ENCODE peak calls at places on chromosomes 16 and 17, in ten cellular contexts. L, H, Z, S, J, U, R, E, T and Y are unnamed samples. For H3K4me1, the result is how much of the 10 kb centered on the place peaks cover.

GRCh38 chr17:39224778-39225307 is 902 bp downstream of the STAC2 start:
- DNase-seq in L (no peak), H (no peak), Z (no peak), S (no peak), J (no peak), U (no peak), R (no peak), E (no peak), T (no peak), Y (no peak)

GRCh38 chr16:85462405-85463227 is 150.5 kb upstream of the GSE1 start:
- DNase-seq in L (no peak), H (peak), Z (peak), S (peak), J (no peak), U (no peak), R (peak), E (peak), T (no peak), Y (peak)

GRCh38 chr16:3076577-3076976 is 11.1 kb downstream of the IL32 start:
- DNase-seq in L (no peak), H (no peak), Z (no peak), S (no peak), J (no peak), U (no peak), R (no peak), E (no peak), T (no peak), Y (no peak)

GRCh38 chr16:4664538-4665418 is 28.6 kb upstream of the NUDT16L1 start:
- DNase-seq in L (peak), H (peak), Z (peak), S (peak), J (peak), U (no peak), R (peak), E (peak), T (no peak), Y (no peak)

GRCh38 chr17:73613947-73614655 is 30.1 kb downstream of the SDK2 start:
- DNase-seq in L (no peak), H (no peak), Z (no peak), S (no peak), J (no peak), U (no peak), R (no peak), E (no peak), T (no peak), Y (peak)

GRCh38 chr17:56834380-56835258 is 668 bp downstream of the DGKE start:
- DNase-seq in L (peak), H (peak), Z (peak), S (peak), J (peak), U (peak), R (peak), E (peak), T (no peak), Y (peak)

GRCh38 chr16:69890114-69890890 is 60.8 kb upstream of the CLEC18A start:
- DNase-seq in L (peak), H (peak), Z (peak), S (peak), J (no peak), U (peak), R (peak), E (peak), T (peak), Y (peak)

GRCh38 chr17:70261170-70261569 is 91.8 kb downstream of the KCNJ2 start:
- DNase-seq in L (no peak), H (no peak), Z (no peak), S (no peak), J (no peak), U (no peak), R (no peak), E (no peak), T (no peak), Y (no peak)

GRCh38 chr16:85777583-85778310 is 21.6 kb downstream of the EMC8 start:
- DNase-seq in L (no peak), H (no peak), Z (no peak), S (no peak), J (no peak), U (peak), R (no peak), E (no peak), T (no peak), Y (peak)

GRCh38 chr16:28981517-28981916 is 3.3 kb upstream of the LAT start:
- DNase-seq in L (no peak), H (no peak), Z (no peak), S (no peak), J (peak), U (no peak), R (no peak), E (no peak), T (no peak), Y (peak)

GRCh38 chr17:72467841-72468653 is 347.2 kb downstream of the SOX9 start:
- DNase-seq in L (peak), H (peak), Z (peak), S (no peak), J (no peak), U (no peak), R (peak), E (peak), T (peak), Y (peak)

GRCh38 chr17:72474243-72474642 is 353.4 kb downstream of the SOX9 start:
- DNase-seq in L (no peak), H (no peak), Z (no peak), S (no peak), J (no peak), U (no peak), R (no peak), E (no peak), T (no peak), Y (no peak)

GRCh38 chr17:72472116-72472515 is 351.3 kb downstream of the SOX9 start:
- DNase-seq in L (no peak), H (no peak), Z (no peak), S (no peak), J (no peak), U (no peak), R (no peak), E (no peak), T (no peak), Y (no peak)

GRCh38 chr17:72470338-72471133 is 349.7 kb downstream of the SOX9 start:
- DNase-seq in L (no peak), H (no peak), Z (no peak), S (no peak), J (no peak), U (no peak), R (no peak), E (no peak), T (no peak), Y (no peak)

GRCh38 chr17:72471296-72471695 is 350.5 kb downstream of the SOX9 start:
- DNase-seq in L (no peak), H (no peak), Z (no peak), S (no peak), J (no peak), U (no peak), R (no peak), E (no peak), T (no peak), Y (no peak)
- H3K4me1 ChIP-seq in L (under half), H (under half), Z (under half), S (under half), J (half or more), U (under half), R (under half), E (under half), T (under half), Y (under half)

DNA sequence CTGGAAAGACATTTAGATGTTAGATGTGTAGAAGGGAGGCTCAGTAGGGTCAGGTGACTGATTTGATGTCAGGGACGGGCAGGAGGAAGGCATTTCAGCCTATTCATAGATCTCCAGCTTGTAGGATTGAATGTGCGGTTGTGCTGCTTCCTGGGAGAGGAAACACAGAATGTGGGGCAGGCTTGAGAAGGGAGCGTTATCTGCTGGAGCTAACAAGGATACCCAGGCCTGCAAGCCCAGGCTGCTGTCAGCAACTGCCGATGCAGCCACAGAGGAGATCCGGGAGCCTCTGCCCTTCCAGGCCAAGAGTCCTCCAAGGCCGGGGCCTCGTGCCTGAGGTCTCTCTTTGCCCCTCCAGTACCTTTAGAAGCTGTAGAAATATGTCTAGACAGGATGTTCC is 205.6 kb downstream of the SPECC1 start:
- DNase-seq in L (no peak), H (no peak), Z (no peak), S (no peak), J (no peak), U (no peak), R (no peak), E (no peak), T (no peak), Y (no peak)
- H3K27ac ChIP-seq in L (no peak), H (no peak), Z (no peak), S (no peak), J (peak), U (no peak), R (peak), E (no peak), T (no peak), Y (no peak)

GRCh38 chr17:1636732-1637285 is 8.2 kb upstream of the SLC43A2 start:
- DNase-seq in L (no peak), H (no peak), Z (no peak), S (no peak), J (no peak), U (no peak), R (no peak), E (no peak), T (no peak), Y (no peak)

GRCh38 chr17:1638171-1638583 is 7.4 kb downstream of the SCARF1 start:
- DNase-seq in L (no peak), H (no peak), Z (no peak), S (no peak), J (no peak), U (no peak), R (no peak), E (no peak), T (no peak), Y (no peak)

GRCh38 chr17:1635675-1636465 is 7.2 kb upstream of the SLC43A2 start:
- DNase-seq in L (no peak), H (no peak), Z (no peak), S (no peak), J (no peak), U (no peak), R (no peak), E (no peak), T (no peak), Y (no peak)

GRCh38 chr17:1638624-1639300 is 6.8 kb downstream of the SCARF1 start:
- DNase-seq in L (no peak), H (no peak), Z (no peak), S (no peak), J (no peak), U (no peak), R (no peak), E (no peak), T (no peak), Y (no peak)

DNA sequence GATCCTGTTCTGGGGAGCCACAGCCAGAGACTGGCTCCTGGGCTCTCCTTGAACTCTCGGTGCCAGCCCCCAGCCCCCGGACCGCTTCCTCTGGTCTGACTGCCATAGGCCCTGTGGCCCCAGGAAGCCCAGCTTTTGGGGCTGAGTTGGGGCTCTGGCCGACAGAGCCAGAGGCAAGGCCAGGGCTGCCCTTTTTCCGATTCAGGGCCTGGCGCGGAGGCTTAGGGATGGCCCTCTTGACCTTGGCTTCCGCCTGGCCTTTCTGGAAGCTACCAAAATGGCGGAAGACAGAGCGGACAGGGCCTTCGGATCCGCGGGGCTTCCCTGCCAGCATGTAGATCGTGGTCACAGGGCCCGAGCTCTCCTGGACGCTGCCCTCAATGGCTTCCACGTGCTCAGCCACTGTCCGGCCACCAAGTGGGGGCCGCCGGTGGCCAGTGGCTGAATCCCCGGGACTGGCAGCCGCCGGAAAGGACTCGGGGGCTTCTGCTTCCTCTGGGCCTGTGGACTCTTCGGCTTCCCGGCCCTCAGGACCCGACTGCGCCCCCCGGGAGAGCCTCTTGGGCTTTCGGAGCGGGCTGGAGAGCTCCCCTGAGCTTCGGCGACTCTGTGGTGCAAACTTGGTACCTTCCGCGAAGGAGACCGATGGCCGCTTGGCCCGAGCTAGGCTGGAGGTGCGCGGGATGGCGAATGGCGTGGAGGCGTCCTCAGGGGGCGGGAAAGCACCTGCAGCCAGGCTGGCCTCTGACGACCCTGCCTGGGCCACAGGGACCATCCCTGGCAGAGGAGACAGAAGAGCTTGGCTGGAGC is 6.4 kb upstream of the SLC43A2 start:
- DNase-seq in L (no peak), H (no peak), Z (no peak), S (no peak), J (no peak), U (no peak), R (no peak), E (no peak), T (no peak), Y (no peak)
- H3K4me3 ChIP-seq in L (no peak), H (no peak), Z (no peak), S (no peak), J (no peak), U (no peak), R (peak), E (no peak), T (no peak), Y (no peak)

DNA sequence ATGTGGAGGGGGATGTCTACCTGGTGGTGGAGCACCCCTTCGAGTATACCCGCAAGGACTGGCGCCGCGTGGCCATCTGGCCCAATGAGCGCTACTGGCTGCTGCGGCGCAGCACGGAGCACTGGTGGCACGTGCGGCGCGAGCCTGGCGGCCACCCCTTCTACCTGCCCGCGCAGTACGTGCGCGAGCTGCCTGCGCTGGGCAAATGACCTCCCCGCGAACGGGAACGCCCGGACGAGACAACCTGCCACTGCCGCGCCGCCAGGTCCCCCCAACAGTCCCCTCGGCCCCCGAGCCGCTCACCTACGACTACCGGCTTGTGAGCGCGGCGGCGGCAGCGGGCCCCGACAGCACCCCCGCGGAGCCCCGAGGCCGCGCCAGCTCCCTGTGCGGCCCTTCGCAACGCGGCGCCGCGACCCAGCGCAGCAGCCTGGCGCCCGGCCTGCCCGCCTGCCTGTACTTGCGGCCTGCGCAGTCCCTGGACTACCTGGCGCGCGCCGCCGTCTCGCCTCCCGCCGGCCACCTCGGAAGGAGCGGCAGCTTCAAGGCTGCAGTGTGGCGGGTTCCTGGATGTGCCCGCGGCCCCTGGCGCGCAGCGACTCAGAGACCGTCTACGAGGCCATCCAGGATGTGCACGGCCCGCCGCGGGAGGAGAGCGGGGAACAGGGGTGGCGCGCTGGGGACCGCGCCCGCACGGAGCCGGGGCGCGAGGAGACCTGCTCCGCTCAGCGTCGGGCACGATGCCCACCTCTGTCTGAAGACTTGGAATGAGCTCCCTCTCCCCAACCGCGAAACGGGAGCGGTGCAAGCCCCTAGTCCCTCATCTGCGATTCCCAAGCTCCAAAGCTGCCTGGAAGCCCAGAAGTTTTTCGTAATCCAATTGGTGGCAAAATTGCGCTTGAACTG is 48.7 kb upstream of the AMZ2 start:
- DNase-seq in L (no peak), H (no peak), Z (no peak), S (no peak), J (peak), U (no peak), R (no peak), E (no peak), T (no peak), Y (no peak)
- H3K4me1 ChIP-seq in L (half or more), H (under half), Z (half or more), S (under half), J (under half), U (under half), R (under half), E (half or more), T (under half), Y (under half)

GRCh38 chr17:76732734-76733617 is 4.2 kb downstream of the SRSF2 start:
- DNase-seq in L (no peak), H (no peak), Z (no peak), S (no peak), J (no peak), U (no peak), R (no peak), E (no peak), T (no peak), Y (no peak)

GRCh38 chr17:76735586-76736348 is 1.4 kb downstream of the SRSF2 start:
- DNase-seq in L (no peak), H (no peak), Z (no peak), S (no peak), J (no peak), U (no peak), R (no peak), E (no peak), T (no peak), Y (peak)

GRCh38 chr17:76735006-76735405 is 2.1 kb downstream of the SRSF2 start:
- DNase-seq in L (no peak), H (no peak), Z (no peak), S (no peak), J (peak), U (peak), R (no peak), E (no peak), T (no peak), Y (no peak)

GRCh38 chr17:76734080-76734840 is 2.9 kb downstream of the SRSF2 start:
- DNase-seq in L (no peak), H (no peak), Z (no peak), S (no peak), J (peak), U (peak), R (no peak), E (no peak), T (no peak), Y (no peak)

GRCh38 chr17:76733618-76733957 is 3.5 kb downstream of the SRSF2 start:
- DNase-seq in L (no peak), H (no peak), Z (no peak), S (no peak), J (no peak), U (no peak), R (no peak), E (no peak), T (no peak), Y (no peak)
- H3K27ac ChIP-seq in L (no peak), H (peak), Z (peak), S (no peak), J (no peak), U (no peak), R (no peak), E (peak), T (no peak), Y (no peak)

DNA sequence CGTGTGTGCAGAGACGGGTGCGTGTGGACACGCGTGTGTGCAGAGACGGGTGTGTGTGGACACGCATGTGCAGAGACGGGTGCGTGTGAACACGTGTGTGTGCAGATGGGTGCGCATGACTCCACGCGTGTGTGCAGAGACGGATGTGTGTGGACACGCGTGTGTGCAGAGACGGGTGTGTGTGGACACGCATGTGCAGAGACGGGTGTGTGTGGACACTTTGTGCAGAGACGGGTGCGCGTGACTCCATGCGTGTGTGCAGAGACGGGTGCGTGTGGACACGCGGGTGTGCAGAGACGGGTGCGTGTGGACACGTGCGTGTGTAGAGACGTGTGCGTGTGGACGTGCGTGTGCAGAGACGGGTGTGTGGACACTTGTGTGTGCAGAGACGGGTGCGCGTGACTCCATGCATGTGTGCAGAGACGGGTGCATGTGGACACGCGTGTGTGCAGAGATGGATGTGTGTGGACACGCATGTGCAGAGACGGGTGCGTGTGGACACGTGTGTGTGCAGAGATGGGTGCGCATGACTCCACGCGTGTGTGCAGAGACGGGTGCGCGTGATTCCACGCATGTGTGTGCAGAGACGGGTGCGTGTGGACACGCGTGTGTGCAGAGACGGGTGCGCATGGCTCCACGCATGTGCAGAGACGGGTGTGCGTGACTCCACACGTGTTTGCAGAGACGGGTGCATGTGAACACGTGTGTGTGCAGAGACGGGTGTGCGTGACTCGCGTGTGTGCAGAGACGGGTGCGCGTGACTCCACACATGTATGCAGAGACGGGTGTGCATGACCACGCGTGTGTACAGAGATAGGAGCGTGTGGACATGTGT is 1.6 kb upstream of the CD7 start:
- DNase-seq in L (no peak), H (no peak), Z (no peak), S (no peak), J (no peak), U (no peak), R (no peak), E (no peak), T (no peak), Y (no peak)
- H3K4me3 ChIP-seq in L (no peak), H (no peak), Z (no peak), S (no peak), J (no peak), U (no peak), R (no peak), E (no peak), T (no peak), Y (no peak)

GRCh38 chr17:77288115-77288619 is 147.4 kb downstream of the SEC14L1 start:
- DNase-seq in L (no peak), H (no peak), Z (no peak), S (no peak), J (peak), U (no peak), R (no peak), E (no peak), T (no peak), Y (no peak)

GRCh38 chr17:77285594-77286390 is 145.0 kb downstream of the SEC14L1 start:
- DNase-seq in L (peak), H (no peak), Z (peak), S (no peak), J (peak), U (peak), R (no peak), E (peak), T (no peak), Y (peak)

GRCh38 chr17:77287432-77288068 is 146.8 kb downstream of the SEC14L1 start:
- DNase-seq in L (no peak), H (peak), Z (peak), S (no peak), J (peak), U (peak), R (no peak), E (peak), T (no peak), Y (peak)

GRCh38 chr17:77286641-77287431 is 146.1 kb downstream of the SEC14L1 start:
- DNase-seq in L (peak), H (peak), Z (peak), S (no peak), J (peak), U (peak), R (no peak), E (peak), T (no peak), Y (peak)

GRCh38 chr17:77286391-77286640 is 145.5 kb downstream of the SEC14L1 start:
- DNase-seq in L (no peak), H (no peak), Z (no peak), S (no peak), J (no peak), U (no peak), R (no peak), E (no peak), T (no peak), Y (no peak)
- H3K4me1 ChIP-seq in L (under half), H (under half), Z (under half), S (under half), J (half or more), U (under half), R (under half), E (half or more), T (under half), Y (under half)

GRCh38 chr16:23748630-23749029 is 6.2 kb upstream of the CHP2 start:
- DNase-seq in L (no peak), H (no peak), Z (no peak), S (no peak), J (no peak), U (no peak), R (no peak), E (no peak), T (no peak), Y (no peak)
- H3K27ac ChIP-seq in L (no peak), H (no peak), Z (no peak), S (no peak), J (no peak), U (no peak), R (no peak), E (no peak), T (no peak), Y (no peak)